ENCODE peak calls at places on chromosomes 16 and 17, in seven cellular contexts. One of them, this sample, is unnamed.

GRCh38 chr16:64278196-64278595 is 843.7 kb downstream of the CDH11 start:
- DNase-seq in right lobe of liver: no peak
- DNase-seq in NCI-H2171 treated with DMSO at 0.1 percent for 48 hours: no peak
- DNase-seq in DMS79 treated with DMSO at 0.1 percent for 48 hours: no peak
- DNase-seq in activated T-helper 9 cell treated with anti-CD3 and anti-CD28 coated beads, Interleukin-2, amount 50 U/mL, for 16 hours: no peak
- DNase-seq in fibroblast of gingiva: peak; percentile 4
- DNase-seq in AG10803: peak; percentile 43
- DNase-seq in this sample: no peak

GRCh38 chr17:12665263-12666210 is at the start of gene MYOCD:
- DNase-seq in right lobe of liver: peak; percentile 48
- DNase-seq in NCI-H2171 treated with DMSO at 0.1 percent for 48 hours: no peak
- DNase-seq in DMS79 treated with DMSO at 0.1 percent for 48 hours: no peak
- DNase-seq in activated T-helper 9 cell treated with anti-CD3 and anti-CD28 coated beads, Interleukin-2, amount 50 U/mL, for 16 hours: no peak
- DNase-seq in fibroblast of gingiva: no peak
- DNase-seq in AG10803: no peak
- DNase-seq in this sample: peak; percentile 4

GRCh38 chr17:67506966-67507365 is 129.9 kb downstream of the PITPNC1 start:
- DNase-seq in right lobe of liver: no peak
- DNase-seq in NCI-H2171 treated with DMSO at 0.1 percent for 48 hours: no peak
- DNase-seq in DMS79 treated with DMSO at 0.1 percent for 48 hours: no peak
- DNase-seq in activated T-helper 9 cell treated with anti-CD3 and anti-CD28 coated beads, Interleukin-2, amount 50 U/mL, for 16 hours: no peak
- DNase-seq in fibroblast of gingiva: no peak
- DNase-seq in AG10803: peak; percentile 69
- DNase-seq in this sample: no peak

GRCh38 chr16:13176711-13177110 is 275.3 kb downstream of the SHISA9 start:
- DNase-seq in right lobe of liver: no peak
- DNase-seq in NCI-H2171 treated with DMSO at 0.1 percent for 48 hours: no peak
- DNase-seq in DMS79 treated with DMSO at 0.1 percent for 48 hours: no peak
- DNase-seq in activated T-helper 9 cell treated with anti-CD3 and anti-CD28 coated beads, Interleukin-2, amount 50 U/mL, for 16 hours: no peak
- DNase-seq in fibroblast of gingiva: no peak
- DNase-seq in AG10803: no peak
- DNase-seq in this sample: no peak

GRCh38 chr16:58127634-58128033 is 1.5 kb downstream of the CFAP20 start:
- DNase-seq in right lobe of liver: no peak
- DNase-seq in NCI-H2171 treated with DMSO at 0.1 percent for 48 hours: no peak
- DNase-seq in DMS79 treated with DMSO at 0.1 percent for 48 hours: no peak
- DNase-seq in activated T-helper 9 cell treated with anti-CD3 and anti-CD28 coated beads, Interleukin-2, amount 50 U/mL, for 16 hours: no peak
- DNase-seq in fibroblast of gingiva: no peak
- DNase-seq in AG10803: peak; percentile 15
- DNase-seq in this sample: peak; percentile 4

GRCh38 chr17:19730829-19731228 is 14.4 kb upstream of the SLC47A2 start:
- DNase-seq in right lobe of liver: no peak
- DNase-seq in NCI-H2171 treated with DMSO at 0.1 percent for 48 hours: no peak
- DNase-seq in DMS79 treated with DMSO at 0.1 percent for 48 hours: no peak
- DNase-seq in activated T-helper 9 cell treated with anti-CD3 and anti-CD28 coated beads, Interleukin-2, amount 50 U/mL, for 16 hours: no peak
- DNase-seq in fibroblast of gingiva: peak; percentile 10
- DNase-seq in AG10803: no peak
- DNase-seq in this sample: no peak

GRCh38 chr16:81891734-81892364 is 112.8 kb downstream of the PLCG2 start:
- DNase-seq in right lobe of liver: no peak
- DNase-seq in NCI-H2171 treated with DMSO at 0.1 percent for 48 hours: no peak
- DNase-seq in DMS79 treated with DMSO at 0.1 percent for 48 hours: no peak
- DNase-seq in activated T-helper 9 cell treated with anti-CD3 and anti-CD28 coated beads, Interleukin-2, amount 50 U/mL, for 16 hours: no peak
- DNase-seq in fibroblast of gingiva: no peak
- DNase-seq in AG10803: no peak
- DNase-seq in this sample: no peak

GRCh38 chr16:67594956-67595355 is 32.6 kb downstream of the CTCF start:
- DNase-seq in right lobe of liver: no peak
- DNase-seq in NCI-H2171 treated with DMSO at 0.1 percent for 48 hours: no peak
- DNase-seq in DMS79 treated with DMSO at 0.1 percent for 48 hours: no peak
- DNase-seq in activated T-helper 9 cell treated with anti-CD3 and anti-CD28 coated beads, Interleukin-2, amount 50 U/mL, for 16 hours: no peak
- DNase-seq in fibroblast of gingiva: no peak
- DNase-seq in AG10803: peak; percentile 38
- DNase-seq in this sample: no peak

GRCh38 chr16:80985611-80986010 is 21.1 kb downstream of the CMC2 start:
- DNase-seq in right lobe of liver: no peak
- DNase-seq in NCI-H2171 treated with DMSO at 0.1 percent for 48 hours: no peak
- DNase-seq in DMS79 treated with DMSO at 0.1 percent for 48 hours: no peak
- DNase-seq in activated T-helper 9 cell treated with anti-CD3 and anti-CD28 coated beads, Interleukin-2, amount 50 U/mL, for 16 hours: no peak
- DNase-seq in fibroblast of gingiva: no peak
- DNase-seq in AG10803: no peak
- DNase-seq in this sample: no peak

GRCh38 chr17:28500712-28501379 is 5.3 kb upstream of the FOXN1 start:
- DNase-seq in right lobe of liver: no peak
- DNase-seq in NCI-H2171 treated with DMSO at 0.1 percent for 48 hours: peak; percentile 90
- DNase-seq in DMS79 treated with DMSO at 0.1 percent for 48 hours: no peak
- DNase-seq in activated T-helper 9 cell treated with anti-CD3 and anti-CD28 coated beads, Interleukin-2, amount 50 U/mL, for 16 hours: no peak
- DNase-seq in fibroblast of gingiva: no peak
- DNase-seq in AG10803: no peak
- DNase-seq in this sample: peak; percentile 88

GRCh38 chr17:41615454-41615853 is 2.9 kb upstream of the KRT16 start:
- DNase-seq in right lobe of liver: peak; percentile 47
- DNase-seq in NCI-H2171 treated with DMSO at 0.1 percent for 48 hours: no peak
- DNase-seq in DMS79 treated with DMSO at 0.1 percent for 48 hours: no peak
- DNase-seq in activated T-helper 9 cell treated with anti-CD3 and anti-CD28 coated beads, Interleukin-2, amount 50 U/mL, for 16 hours: no peak
- DNase-seq in fibroblast of gingiva: no peak
- DNase-seq in AG10803: no peak
- DNase-seq in this sample: peak; percentile 85

GRCh38 chr17:7932949-7933348 is 943 bp downstream of the CNTROB start:
- DNase-seq in right lobe of liver: no peak
- DNase-seq in NCI-H2171 treated with DMSO at 0.1 percent for 48 hours: peak; percentile 4
- DNase-seq in DMS79 treated with DMSO at 0.1 percent for 48 hours: peak; percentile 39
- DNase-seq in activated T-helper 9 cell treated with anti-CD3 and anti-CD28 coated beads, Interleukin-2, amount 50 U/mL, for 16 hours: no peak
- DNase-seq in fibroblast of gingiva: peak; percentile 66
- DNase-seq in AG10803: peak; percentile 50
- DNase-seq in this sample: peak; percentile 66

GRCh38 chr17:12599185-12599920 is 66.3 kb upstream of the MYOCD start:
- DNase-seq in right lobe of liver: no peak
- DNase-seq in NCI-H2171 treated with DMSO at 0.1 percent for 48 hours: no peak
- DNase-seq in DMS79 treated with DMSO at 0.1 percent for 48 hours: no peak
- DNase-seq in activated T-helper 9 cell treated with anti-CD3 and anti-CD28 coated beads, Interleukin-2, amount 50 U/mL, for 16 hours: no peak
- DNase-seq in fibroblast of gingiva: no peak
- DNase-seq in AG10803: no peak
- DNase-seq in this sample: no peak

GRCh38 chr16:72783716-72784320 is 264.1 kb downstream of the ZFHX3 start:
- DNase-seq in right lobe of liver: no peak
- DNase-seq in NCI-H2171 treated with DMSO at 0.1 percent for 48 hours: no peak
- DNase-seq in DMS79 treated with DMSO at 0.1 percent for 48 hours: no peak
- DNase-seq in activated T-helper 9 cell treated with anti-CD3 and anti-CD28 coated beads, Interleukin-2, amount 50 U/mL, for 16 hours: no peak
- DNase-seq in fibroblast of gingiva: no peak
- DNase-seq in AG10803: peak; percentile 20
- DNase-seq in this sample: peak; percentile 2

GRCh38 chr17:69907081-69907847 is 167.8 kb upstream of the KCNJ16 start:
- DNase-seq in right lobe of liver: no peak
- DNase-seq in NCI-H2171 treated with DMSO at 0.1 percent for 48 hours: no peak
- DNase-seq in DMS79 treated with DMSO at 0.1 percent for 48 hours: no peak
- DNase-seq in activated T-helper 9 cell treated with anti-CD3 and anti-CD28 coated beads, Interleukin-2, amount 50 U/mL, for 16 hours: no peak
- DNase-seq in fibroblast of gingiva: no peak
- DNase-seq in AG10803: no peak
- DNase-seq in this sample: no peak

GRCh38 chr16:84193480-84193879 is 2.5 kb downstream of the ADAD2 start:
- DNase-seq in right lobe of liver: no peak
- DNase-seq in NCI-H2171 treated with DMSO at 0.1 percent for 48 hours: no peak
- DNase-seq in DMS79 treated with DMSO at 0.1 percent for 48 hours: no peak
- DNase-seq in activated T-helper 9 cell treated with anti-CD3 and anti-CD28 coated beads, Interleukin-2, amount 50 U/mL, for 16 hours: no peak
- DNase-seq in fibroblast of gingiva: no peak
- DNase-seq in AG10803: no peak
- DNase-seq in this sample: no peak

GRCh38 chr16:68490829-68491575 is 42.7 kb upstream of the SMPD3 start:
- DNase-seq in right lobe of liver: no peak
- DNase-seq in NCI-H2171 treated with DMSO at 0.1 percent for 48 hours: peak; percentile 10
- DNase-seq in DMS79 treated with DMSO at 0.1 percent for 48 hours: peak; percentile 46
- DNase-seq in activated T-helper 9 cell treated with anti-CD3 and anti-CD28 coated beads, Interleukin-2, amount 50 U/mL, for 16 hours: no peak
- DNase-seq in fibroblast of gingiva: no peak
- DNase-seq in AG10803: peak; percentile 18
- DNase-seq in this sample: peak; percentile 86

GRCh38 chr17:40035162-40035559 is 19.0 kb downstream of the MED24 start:
- DNase-seq in right lobe of liver: no peak
- DNase-seq in NCI-H2171 treated with DMSO at 0.1 percent for 48 hours: no peak
- DNase-seq in DMS79 treated with DMSO at 0.1 percent for 48 hours: no peak
- DNase-seq in activated T-helper 9 cell treated with anti-CD3 and anti-CD28 coated beads, Interleukin-2, amount 50 U/mL, for 16 hours: no peak
- DNase-seq in fibroblast of gingiva: peak; percentile 63
- DNase-seq in AG10803: peak; percentile 36
- DNase-seq in this sample: peak; percentile 19

GRCh38 chr16:85556456-85557082 is 56.6 kb upstream of the GSE1 start:
- DNase-seq in right lobe of liver: peak; percentile 75
- DNase-seq in NCI-H2171 treated with DMSO at 0.1 percent for 48 hours: peak; percentile 86
- DNase-seq in DMS79 treated with DMSO at 0.1 percent for 48 hours: no peak
- DNase-seq in activated T-helper 9 cell treated with anti-CD3 and anti-CD28 coated beads, Interleukin-2, amount 50 U/mL, for 16 hours: peak; percentile 41
- DNase-seq in fibroblast of gingiva: no peak
- DNase-seq in AG10803: no peak
- DNase-seq in this sample: peak; percentile 83

This sample was measured in NCI-H69.